ENCODE peak calls at places on chromosomes 7 and 10, in seven cellular contexts. L is pancreas, V is thoracic aorta, E is BJ, K is esophagus muscularis mucosa, B is suprapubic skin, T is IMR-90. H is an unnamed sample.

GRCh38 chr10:114881462-114881861 is 56.5 kb upstream of the TRUB1 start:
- DNase-seq in V (no peak), T (no peak), B (no peak), K (no peak), E (no peak), L (no peak), H (no peak)

GRCh38 chr10:63264852-63265617 is 131.9 kb downstream of the NRBF2 start:
- DNase-seq in B (no peak), K (no peak), E (no peak), L (no peak), T (peak), V (no peak), H (no peak)

GRCh38 chr7:15554081-15554480 is 7.7 kb downstream of the AGMO start:
- DNase-seq in T (peak), E (no peak), K (no peak), B (no peak), V (no peak), L (no peak), H (no peak)

GRCh38 chr10:451021-451471 is 238.4 kb downstream of the DIP2C start:
- DNase-seq in E (no peak), V (no peak), L (no peak), T (no peak), K (no peak), B (no peak), H (no peak)

GRCh38 chr10:72784551-72785421 is 92.8 kb downstream of the MCU start:
- DNase-seq in B (no peak), E (peak), T (peak), L (no peak), V (no peak), K (no peak), H (peak)

GRCh38 chr7:137402535-137403258 is 59.2 kb upstream of the PTN start:
- DNase-seq in B (no peak), L (no peak), T (no peak), V (no peak), K (peak), E (no peak), H (no peak)

GRCh38 chr7:24440851-24441250 is 132.4 kb upstream of the PALS2 start:
- DNase-seq in E (no peak), L (no peak), B (no peak), T (no peak), K (no peak), V (no peak), H (no peak)

GRCh38 chr7:79692015-79692414 is 238.5 kb upstream of the MAGI2 start:
- DNase-seq in T (peak), V (no peak), L (no peak), K (no peak), E (peak), B (no peak), H (peak)

GRCh38 chr10:87734987-87735827 is 75.5 kb downstream of the PAPSS2 start:
- DNase-seq in T (peak), E (peak), V (no peak), B (no peak), K (no peak), L (no peak), H (peak)

GRCh38 chr7:114889646-114890285 is 32.1 kb upstream of the MDFIC start:
- DNase-seq in V (no peak), T (peak), K (no peak), E (peak), B (no peak), L (no peak), H (peak)

GRCh38 chr10:80397014-80397413 is 11.3 kb upstream of the PRXL2A start:
- DNase-seq in L (no peak), B (peak), V (no peak), E (no peak), T (no peak), K (no peak), H (no peak)

GRCh38 chr7:311796-312195 is 21.8 kb downstream of the FOXL3 start:
- DNase-seq in K (no peak), V (no peak), L (no peak), T (no peak), E (no peak), B (no peak), H (no peak)

GRCh38 chr10:109978481-109978880 is 29.3 kb upstream of the ADD3 start:
- DNase-seq in K (no peak), E (no peak), V (no peak), B (no peak), T (peak), L (peak), H (no peak)

GRCh38 chr10:65570143-65571010 is 1355.5 kb upstream of the LRRTM3 start:
- DNase-seq in B (no peak), T (peak), E (no peak), L (peak), K (no peak), V (no peak), H (no peak)

GRCh38 chr7:1282679-1283078 is 50.0 kb downstream of the UNCX start:
- DNase-seq in B (no peak), V (no peak), K (no peak), L (no peak), T (no peak), E (no peak), H (no peak)

GRCh38 chr10:7339503-7339902 is 71.3 kb downstream of the SFMBT2 start:
- DNase-seq in T (no peak), K (no peak), V (no peak), B (no peak), L (no peak), E (no peak), H (no peak)

GRCh38 chr10:131442271-131442670 is 130.8 kb upstream of the TCERG1L start:
- DNase-seq in V (no peak), B (peak), E (no peak), K (no peak), T (no peak), L (no peak), H (no peak)

GRCh38 chr7:149495785-149496641 is 1.6 kb downstream of the ZNF746 start:
- DNase-seq in T (peak), L (peak), E (no peak), B (no peak), V (peak), K (no peak), H (peak)

GRCh38 chr10:71242621-71243009 is 30.2 kb downstream of the UNC5B start:
- DNase-seq in B (no peak), L (no peak), V (no peak), K (no peak), E (no peak), T (no peak), H (no peak)
- TF ChIP-seq CTCF in B (no peak), L (no peak), V (no peak), K (no peak), E (no peak), T (no peak), H (no peak)

DNA sequence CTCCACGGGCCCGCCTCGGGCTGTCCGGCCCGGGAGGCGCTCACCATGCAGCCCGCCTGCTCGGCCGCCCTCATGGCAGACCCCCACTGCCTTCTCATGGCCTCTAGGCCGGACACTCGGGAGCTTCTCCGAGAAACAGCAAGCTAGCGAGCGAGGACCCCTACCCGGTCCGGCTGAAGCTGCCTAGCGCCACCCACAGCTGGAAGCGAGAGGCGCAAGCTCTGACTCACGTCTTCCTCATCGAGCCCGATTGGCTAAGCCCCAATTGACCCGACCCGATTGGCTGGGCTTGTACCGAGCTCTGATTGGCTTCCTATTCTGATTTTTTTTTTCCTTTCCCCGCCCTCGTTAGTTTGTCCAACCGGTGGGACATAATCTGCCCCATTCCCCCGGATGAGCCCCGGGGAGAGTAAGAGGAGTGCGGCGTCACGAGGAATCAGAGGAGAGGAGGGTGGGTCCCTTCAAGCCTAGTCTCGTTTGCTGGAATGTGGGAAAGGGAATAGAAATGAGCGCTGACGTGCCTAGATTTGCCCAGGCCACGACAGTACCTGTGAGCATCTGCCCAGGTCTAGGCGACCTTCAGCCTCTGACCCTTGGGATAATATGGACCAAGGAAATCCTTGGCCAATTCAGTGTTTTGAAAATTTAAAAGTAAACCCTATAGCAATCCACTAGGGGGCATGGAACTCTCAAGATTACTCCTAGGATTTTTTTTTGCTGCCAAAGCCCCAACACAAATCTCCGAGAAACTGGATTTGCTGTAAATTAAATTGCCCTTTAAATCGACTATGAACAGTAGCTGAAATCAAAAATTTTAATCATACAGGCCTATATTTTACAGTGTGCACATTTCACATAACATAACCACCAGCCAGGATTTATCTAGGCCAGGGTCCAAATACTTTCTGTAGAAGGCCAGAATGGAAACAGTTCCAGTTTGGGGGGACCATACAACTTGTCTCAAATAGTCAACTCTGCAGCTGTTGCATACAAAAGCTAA is at the start of gene TYSND1:
- DNase-seq in K (peak), T (peak), V (peak), L (peak), B (peak), E (peak), H (peak)
- H3K4me3 ChIP-seq in K (peak), T (peak), V (peak), L (peak), B (peak), E (peak), H (peak)

GRCh38 chr10:70622541-70622940 is 20.0 kb upstream of the PRF1 start:
- DNase-seq in K (no peak), V (no peak), E (no peak), B (no peak), T (no peak), L (no peak), H (no peak)
- TF ChIP-seq CTCF in K (no peak), V (no peak), E (no peak), B (no peak), T (no peak), L (no peak), H (no peak)

DNA sequence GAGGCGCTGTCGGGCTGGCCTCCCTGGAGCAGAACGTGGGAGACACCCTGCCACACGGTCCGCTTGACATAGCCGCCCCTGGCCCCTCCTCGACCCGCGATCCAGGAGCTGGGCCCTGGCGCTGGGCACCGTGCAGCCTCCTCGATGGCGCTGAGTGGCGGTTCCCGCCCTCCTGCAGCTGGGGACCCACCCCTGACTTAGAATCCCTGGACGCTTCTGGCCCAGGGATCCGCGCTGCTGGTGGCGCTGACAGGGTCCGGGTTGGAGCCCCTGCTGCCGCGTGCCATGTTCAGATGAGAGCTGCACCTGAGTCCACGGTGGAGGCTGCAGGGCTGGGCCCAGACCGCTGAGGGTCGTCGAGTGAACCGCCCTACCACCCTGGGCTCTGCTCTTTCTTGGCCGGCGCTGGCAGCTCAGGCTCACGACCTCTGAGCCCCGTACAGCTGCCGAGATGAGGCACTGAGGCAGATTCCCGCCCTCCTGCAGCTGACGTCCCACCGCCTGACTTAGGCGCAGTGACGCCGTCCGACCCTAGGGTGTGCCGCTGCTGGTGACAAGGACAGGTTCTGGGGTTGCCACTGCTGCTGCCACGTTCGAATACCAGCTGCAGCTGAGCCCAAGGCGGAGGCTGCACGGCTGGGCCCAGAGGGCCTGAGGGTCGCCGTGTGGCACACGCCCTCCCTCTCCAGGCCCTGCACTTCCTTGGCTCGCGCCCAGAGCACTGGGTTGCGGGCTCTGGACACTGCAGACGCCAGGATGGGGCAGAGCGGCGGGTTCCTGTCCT is 116.6 kb downstream of the OR13A1 start:
- DNase-seq in K (no peak), V (no peak), T (no peak), E (no peak), L (no peak), B (no peak), H (no peak)
- H3K4me3 ChIP-seq in K (no peak), V (no peak), T (no peak), E (no peak), L (no peak), B (no peak), H (no peak)

GRCh38 chr7:18873674-18874341 is 243.6 kb downstream of the TWIST1 start:
- DNase-seq in T (peak), V (no peak), L (no peak), B (no peak), E (peak), K (no peak), H (peak)
- TF ChIP-seq CTCF in T (peak), V (no peak), L (no peak), B (no peak), E (peak), K (no peak), H (peak)

GRCh38 chr10:126123466-126123865 is 227.1 kb downstream of the FANK1 start:
- DNase-seq in E (no peak), V (no peak), L (no peak), K (no peak), B (no peak), T (no peak), H (no peak)
- H3K4me3 ChIP-seq in E (no peak), V (no peak), L (no peak), K (no peak), B (no peak), T (no peak), H (no peak)

GRCh38 chr10:77664018-77664417 is 26.4 kb upstream of the KCNMA1 start:
- DNase-seq in B (no peak), L (no peak), T (no peak), V (no peak), E (no peak), K (no peak), H (no peak)

GRCh38 chr10:77666821-77667220 is 29.2 kb upstream of the KCNMA1 start:
- DNase-seq in B (no peak), V (no peak), E (no peak), K (no peak), T (no peak), L (no peak), H (no peak)

GRCh38 chr10:77661674-77662073 is 24.1 kb upstream of the KCNMA1 start:
- DNase-seq in V (no peak), T (no peak), E (no peak), B (no peak), L (no peak), K (no peak), H (no peak)

DNA sequence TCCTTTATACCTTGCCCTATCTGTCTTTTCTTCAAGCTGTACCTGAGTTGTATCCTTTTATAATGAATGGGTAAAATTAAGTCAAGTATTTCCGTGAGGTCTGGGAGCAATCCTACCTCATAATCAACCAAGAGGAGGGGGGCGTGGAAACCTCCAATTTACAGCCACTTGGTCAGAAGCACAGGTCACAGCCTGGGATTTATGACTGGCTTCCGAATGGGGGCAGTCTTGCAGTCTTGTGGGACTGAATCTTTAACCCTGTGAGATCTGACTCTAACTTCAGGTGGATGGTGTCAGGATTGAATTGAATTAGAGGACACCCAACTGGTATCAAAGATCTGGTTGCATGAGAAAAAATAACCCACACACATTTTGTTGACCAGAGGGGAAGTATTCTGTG is 23.5 kb upstream of the KCNMA1 start:
- DNase-seq in T (no peak), L (no peak), V (no peak), K (no peak), B (no peak), E (no peak), H (no peak)
- TF ChIP-seq CTCF in T (no peak), L (no peak), V (no peak), K (no peak), B (no peak), E (no peak), H (no peak)